ENCODE peak calls at places on chromosome 22, in six cellular contexts. H is iris pigment epithelial cell, F is D721Med, O is neuronal stem cell, L is GM13976, A is KBM-7. X is an unnamed sample.

GRCh38 chr22:46681010-46681409 is 57.0 kb downstream of the CERK start:
- DNase-seq in H (no peak), F (no peak), O (no peak), L (peak; percentile 66), A (peak; percentile 15), X (no peak)

GRCh38 chr22:11360632-11361031 is 4167.4 kb upstream of the OR11H1 start:
- DNase-seq in H (no peak), F (no peak), O (no peak), L (no peak), A (no peak), X (no peak)

GRCh38 chr22:26549902-26550497 is 37.7 kb upstream of the TFIP11 start:
- DNase-seq in H (no peak), F (no peak), O (no peak), L (no peak), A (no peak), X (no peak)

GRCh38 chr22:37267128-37267587 is 15.2 kb upstream of the CYTH4 start:
- DNase-seq in H (peak; percentile 23), F (no peak), O (peak; percentile 65), L (peak; percentile 85), A (peak; percentile 70), X (no peak)

GRCh38 chr22:49151256-49152131 is 676.2 kb downstream of the BRD1 start:
- DNase-seq in H (no peak), F (no peak), O (no peak), L (no peak), A (no peak), X (no peak)

GRCh38 chr22:37569921-37570660 is 9.8 kb downstream of the LGALS2 start:
- DNase-seq in H (no peak), F (no peak), O (no peak), L (no peak), A (no peak), X (no peak)

GRCh38 chr22:49027122-49027670 is 800.5 kb downstream of the BRD1 start:
- DNase-seq in H (no peak), F (no peak), O (no peak), L (no peak), A (no peak), X (no peak)

GRCh38 chr22:33803883-33804282 is 116.4 kb downstream of the LARGE1 start:
- DNase-seq in H (no peak), F (no peak), O (no peak), L (no peak), A (no peak), X (no peak)

GRCh38 chr22:50199836-50200332 is 927 bp upstream of the SELENOO start:
- DNase-seq in H (peak; percentile 21), F (no peak), O (no peak), L (no peak), A (peak; percentile 45), X (no peak)

GRCh38 chr22:48084749-48085090 is 1322.3 kb downstream of the TBC1D22A start:
- DNase-seq in H (no peak), F (no peak), O (no peak), L (no peak), A (no peak), X (no peak)

GRCh38 chr22:41746563-41747400 is 47.5 kb downstream of the MEI1 start:
- DNase-seq in H (peak; percentile 85), F (peak; percentile 30), O (peak; percentile 56), L (peak; percentile 60), A (peak; percentile 70), X (peak; percentile 82)

GRCh38 chr22:33605201-33605600 is 315.1 kb downstream of the LARGE1 start:
- DNase-seq in H (no peak), F (no peak), O (no peak), L (no peak), A (no peak), X (no peak)

GRCh38 chr22:29071261-29072045 is 1.4 kb upstream of the KREMEN1 start:
- DNase-seq in H (peak; percentile 29), F (no peak), O (peak; percentile 56), L (peak; percentile 76), A (no peak), X (peak; percentile 78)

GRCh38 chr22:17199131-17199731 is 20.0 kb downstream of the ADA2 start:
- DNase-seq in H (peak; percentile 41), F (peak; percentile 50), O (peak; percentile 64), L (no peak), A (no peak), X (no peak)

GRCh38 chr22:31944700-31945477 is 554 bp downstream of the YWHAH start:
- DNase-seq in H (no peak), F (no peak), O (peak; percentile 17), L (no peak), A (peak; percentile 21), X (no peak)

GRCh38 chr22:31585161-31585859 is 76.7 kb downstream of the PISD start:
- DNase-seq in H (peak; percentile 92), F (no peak), O (no peak), L (no peak), A (no peak), X (no peak)

GRCh38 chr22:39800790-39801540 is 92.6 kb downstream of the ENTHD1 start:
- DNase-seq in H (no peak), F (no peak), O (no peak), L (no peak), A (no peak), X (no peak)

GRCh38 chr22:38754247-38755154 is 1.3 kb downstream of the SUN2 start:
- DNase-seq in H (peak; percentile 31), F (no peak), O (no peak), L (no peak), A (peak; percentile 74), X (peak; percentile 73)

GRCh38 chr22:49142281-49142680 is 685.4 kb downstream of the BRD1 start:
- DNase-seq in H (no peak), F (no peak), O (no peak), L (no peak), A (no peak), X (no peak)

GRCh38 chr22:35334010-35334409 is 34.3 kb downstream of the TOM1 start:
- DNase-seq in H (no peak), F (no peak), O (no peak), L (no peak), A (peak; percentile 68), X (no peak)

GRCh38 chr22:46547179-46547882 is 9.9 kb upstream of the CELSR1 start:
- DNase-seq in H (peak; percentile 62), F (no peak), O (no peak), L (no peak), A (no peak), X (peak; percentile 87)

GRCh38 chr22:36419177-36419911 is 31.6 kb upstream of the MYH9 start:
- DNase-seq in H (peak; percentile 64), F (no peak), O (no peak), L (no peak), A (no peak), X (no peak)

GRCh38 chr22:45831394-45831793 is 145.6 kb downstream of the WNT7B start:
- DNase-seq in H (peak; percentile 54), F (no peak), O (no peak), L (no peak), A (peak; percentile 8), X (peak; percentile 39)

GRCh38 chr22:45584121-45584570 is 81.5 kb downstream of the FBLN1 start:
- DNase-seq in H (peak; percentile 43), F (no peak), O (no peak), L (no peak), A (no peak), X (no peak)

GRCh38 chr22:41579997-41580355 is 9.7 kb downstream of the PMM1 start:
- DNase-seq in H (no peak), F (no peak), O (no peak), L (no peak), A (no peak), X (no peak)

GRCh38 chr22:31082606-31083376 is 1.7 kb downstream of the SMTN start:
- DNase-seq in H (peak; percentile 73), F (no peak), O (no peak), L (no peak), A (peak; percentile 61), X (peak; percentile 65)

GRCh38 chr22:24938741-24939341 is 7.7 kb downstream of the LHFPL7 start:
- DNase-seq in H (peak; percentile 33), F (no peak), O (no peak), L (peak; percentile 75), A (peak; percentile 57), X (peak; percentile 50)

GRCh38 chr22:37643225-37643847 is 3.9 kb downstream of the SH3BP1 start:
- DNase-seq in H (peak; percentile 55), F (peak; percentile 71), O (peak; percentile 79), L (peak; percentile 88), A (peak; percentile 78), X (peak; percentile 59)

GRCh38 chr22:17601031-17601430 is 27.5 kb downstream of the ATP6V1E1 start:
- DNase-seq in H (no peak), F (no peak), O (no peak), L (no peak), A (no peak), X (no peak)

GRCh38 chr22:28710889-28711285 is 30.7 kb downstream of the CHEK2 start:
- DNase-seq in H (peak; percentile 43), F (no peak), O (no peak), L (no peak), A (no peak), X (no peak)

GRCh38 chr22:39178206-39179111 is 26.0 kb upstream of the CBX7 start:
- DNase-seq in H (peak; percentile 83), F (no peak), O (no peak), L (no peak), A (no peak), X (peak; percentile 11)

GRCh38 chr22:46368422-46368821 is 32.9 kb downstream of the TRMU start:
- DNase-seq in H (no peak), F (no peak), O (no peak), L (no peak), A (no peak), X (no peak)

GRCh38 chr22:23832226-23833016 is 6.4 kb downstream of the DERL3 start:
- DNase-seq in H (no peak), F (no peak), O (no peak), L (no peak), A (no peak), X (no peak)

X was measured in bronchial epithelial cell.